ENCODE peak calls at places on chromosomes 2 and 18, in six cellular contexts. One of them, this sample, is unnamed.

GRCh38 chr2:33366473-33366872 is 110.0 kb upstream of the RASGRP3 start:
- DNase-seq in stimulated activated CD4-positive, alpha-beta T cell treated with anti-CD3 and anti-CD28 coated beads, Interleukin-12 subunit alpha, Interleukin-12 subunit beta, amount 100 ng/mL, for 24 hours: no peak
- DNase-seq in fibroblast of the conjunctiva: no peak
- DNase-seq in HEK293T: no peak
- DNase-seq in thyroid gland: peak
- DNase-seq in NCI-H524: no peak
- DNase-seq in this sample: no peak

GRCh38 chr2:225556461-225556860 is 157.0 kb downstream of the NYAP2 start:
- DNase-seq in stimulated activated CD4-positive, alpha-beta T cell treated with anti-CD3 and anti-CD28 coated beads, Interleukin-12 subunit alpha, Interleukin-12 subunit beta, amount 100 ng/mL, for 24 hours: no peak
- DNase-seq in HEK293T: no peak
- DNase-seq in thyroid gland: no peak
- DNase-seq in fibroblast of the conjunctiva: no peak
- DNase-seq in NCI-H524: no peak
- DNase-seq in this sample: no peak

GRCh38 chr2:150544731-150545130 is 57.3 kb upstream of the RND3 start:
- DNase-seq in HEK293T: no peak
- DNase-seq in thyroid gland: no peak
- DNase-seq in fibroblast of the conjunctiva: no peak
- DNase-seq in NCI-H524: no peak
- DNase-seq in stimulated activated CD4-positive, alpha-beta T cell treated with anti-CD3 and anti-CD28 coated beads, Interleukin-12 subunit alpha, Interleukin-12 subunit beta, amount 100 ng/mL, for 24 hours: no peak
- DNase-seq in this sample: no peak

GRCh38 chr2:44748-45341 is 1.5 kb downstream of the FAM110C start:
- DNase-seq in stimulated activated CD4-positive, alpha-beta T cell treated with anti-CD3 and anti-CD28 coated beads, Interleukin-12 subunit alpha, Interleukin-12 subunit beta, amount 100 ng/mL, for 24 hours: no peak
- DNase-seq in thyroid gland: peak
- DNase-seq in HEK293T: no peak
- DNase-seq in fibroblast of the conjunctiva: no peak
- DNase-seq in NCI-H524: peak
- DNase-seq in this sample: no peak

GRCh38 chr2:217861334-217861877 is 141.4 kb downstream of the TNS1 start:
- DNase-seq in HEK293T: no peak
- DNase-seq in NCI-H524: no peak
- DNase-seq in fibroblast of the conjunctiva: no peak
- DNase-seq in thyroid gland: no peak
- DNase-seq in stimulated activated CD4-positive, alpha-beta T cell treated with anti-CD3 and anti-CD28 coated beads, Interleukin-12 subunit alpha, Interleukin-12 subunit beta, amount 100 ng/mL, for 24 hours: no peak
- DNase-seq in this sample: no peak

GRCh38 chr2:88054300-88055048 is 1.1 kb downstream of the KRCC1 start:
- DNase-seq in HEK293T: no peak
- DNase-seq in stimulated activated CD4-positive, alpha-beta T cell treated with anti-CD3 and anti-CD28 coated beads, Interleukin-12 subunit alpha, Interleukin-12 subunit beta, amount 100 ng/mL, for 24 hours: no peak
- DNase-seq in NCI-H524: no peak
- DNase-seq in thyroid gland: no peak
- DNase-seq in fibroblast of the conjunctiva: no peak
- DNase-seq in this sample: no peak

GRCh38 chr2:233244818-233245217 is 6.7 kb upstream of the ATG16L1 start:
- DNase-seq in thyroid gland: no peak
- DNase-seq in NCI-H524: no peak
- DNase-seq in fibroblast of the conjunctiva: no peak
- DNase-seq in HEK293T: no peak
- DNase-seq in stimulated activated CD4-positive, alpha-beta T cell treated with anti-CD3 and anti-CD28 coated beads, Interleukin-12 subunit alpha, Interleukin-12 subunit beta, amount 100 ng/mL, for 24 hours: no peak
- DNase-seq in this sample: no peak

GRCh38 chr2:207223051-207223450 is 57.3 kb upstream of the KLF7 start:
- DNase-seq in thyroid gland: no peak
- DNase-seq in HEK293T: peak
- DNase-seq in stimulated activated CD4-positive, alpha-beta T cell treated with anti-CD3 and anti-CD28 coated beads, Interleukin-12 subunit alpha, Interleukin-12 subunit beta, amount 100 ng/mL, for 24 hours: peak
- DNase-seq in NCI-H524: no peak
- DNase-seq in fibroblast of the conjunctiva: peak
- DNase-seq in this sample: no peak

GRCh38 chr18:77765468-77765867 is 515.8 kb downstream of the GALR1 start:
- DNase-seq in HEK293T: peak
- DNase-seq in stimulated activated CD4-positive, alpha-beta T cell treated with anti-CD3 and anti-CD28 coated beads, Interleukin-12 subunit alpha, Interleukin-12 subunit beta, amount 100 ng/mL, for 24 hours: peak
- DNase-seq in NCI-H524: peak
- DNase-seq in fibroblast of the conjunctiva: no peak
- DNase-seq in thyroid gland: peak
- DNase-seq in this sample: no peak

GRCh38 chr18:36693931-36694661 is 134.7 kb downstream of the TPGS2 start:
- DNase-seq in fibroblast of the conjunctiva: no peak
- DNase-seq in NCI-H524: peak
- DNase-seq in HEK293T: no peak
- DNase-seq in thyroid gland: peak
- DNase-seq in stimulated activated CD4-positive, alpha-beta T cell treated with anti-CD3 and anti-CD28 coated beads, Interleukin-12 subunit alpha, Interleukin-12 subunit beta, amount 100 ng/mL, for 24 hours: no peak
- DNase-seq in this sample: no peak